ENCODE peak calls at places on chromosomes 6 and 20, in seven cellular contexts. One of them, this sample, is unnamed.

GRCh38 chr6:150312395-150312794 is 56.4 kb upstream of the IYD start:
- DNase-seq in stomach: no peak
- DNase-seq in cardiac fibroblast: no peak
- DNase-seq in PC-9: peak
- DNase-seq in tibial artery: no peak
- DNase-seq in psoas muscle: no peak
- DNase-seq in AG04450: no peak
- DNase-seq in this sample: no peak

GRCh38 chr20:21719592-21720214 is 14.2 kb downstream of the PAX1 start:
- DNase-seq in tibial artery: peak
- DNase-seq in PC-9: peak
- DNase-seq in cardiac fibroblast: peak
- DNase-seq in psoas muscle: no peak
- DNase-seq in AG04450: peak
- DNase-seq in stomach: peak
- DNase-seq in this sample: peak

GRCh38 chr6:157223021-157223430 is 100.3 kb downstream of the TMEM242 start:
- DNase-seq in PC-9: no peak
- DNase-seq in psoas muscle: no peak
- DNase-seq in stomach: no peak
- DNase-seq in cardiac fibroblast: no peak
- DNase-seq in tibial artery: no peak
- DNase-seq in AG04450: no peak
- DNase-seq in this sample: no peak

GRCh38 chr20:62282877-62283503 is 19.8 kb upstream of the ADRM1 start:
- DNase-seq in AG04450: no peak
- DNase-seq in PC-9: no peak
- DNase-seq in stomach: no peak
- DNase-seq in tibial artery: no peak
- DNase-seq in cardiac fibroblast: no peak
- DNase-seq in psoas muscle: peak
- DNase-seq in this sample: no peak

GRCh38 chr6:148893481-148893880 is 146.7 kb downstream of the UST start:
- DNase-seq in PC-9: no peak
- DNase-seq in AG04450: no peak
- DNase-seq in stomach: no peak
- DNase-seq in tibial artery: no peak
- DNase-seq in psoas muscle: no peak
- DNase-seq in cardiac fibroblast: no peak
- DNase-seq in this sample: no peak

GRCh38 chr20:45098096-45098773 is 2.7 kb downstream of the KCNS1 start:
- DNase-seq in PC-9: no peak
- DNase-seq in cardiac fibroblast: peak
- DNase-seq in psoas muscle: no peak
- DNase-seq in stomach: peak
- DNase-seq in AG04450: no peak
- DNase-seq in tibial artery: no peak
- DNase-seq in this sample: peak

GRCh38 chr6:24891004-24891403 is 44.8 kb downstream of the RIPOR2 start:
- DNase-seq in PC-9: no peak
- DNase-seq in stomach: no peak
- DNase-seq in AG04450: no peak
- DNase-seq in psoas muscle: no peak
- DNase-seq in cardiac fibroblast: no peak
- DNase-seq in tibial artery: no peak
- DNase-seq in this sample: no peak

GRCh38 chr6:39072830-39073229 is 24.2 kb downstream of the GLP1R start:
- DNase-seq in stomach: peak
- DNase-seq in tibial artery: no peak
- DNase-seq in cardiac fibroblast: no peak
- DNase-seq in AG04450: no peak
- DNase-seq in psoas muscle: no peak
- DNase-seq in PC-9: no peak
- DNase-seq in this sample: no peak

GRCh38 chr6:38259736-38260135 is 380.0 kb downstream of the BTBD9 start:
- DNase-seq in stomach: no peak
- DNase-seq in PC-9: peak
- DNase-seq in tibial artery: no peak
- DNase-seq in psoas muscle: no peak
- DNase-seq in cardiac fibroblast: peak
- DNase-seq in AG04450: no peak
- DNase-seq in this sample: peak

GRCh38 chr6:10205120-10205519 is 209.8 kb downstream of the TFAP2A start:
- DNase-seq in PC-9: no peak
- DNase-seq in psoas muscle: no peak
- DNase-seq in tibial artery: no peak
- DNase-seq in AG04450: no peak
- DNase-seq in cardiac fibroblast: no peak
- DNase-seq in stomach: no peak
- DNase-seq in this sample: no peak

GRCh38 chr6:1485678-1486077 is 96.3 kb downstream of the FOXF2 start:
- DNase-seq in PC-9: peak
- DNase-seq in tibial artery: no peak
- DNase-seq in stomach: no peak
- DNase-seq in cardiac fibroblast: peak
- DNase-seq in psoas muscle: no peak
- DNase-seq in AG04450: peak
- DNase-seq in this sample: peak

GRCh38 chr6:44858998-44859397 is 469.1 kb upstream of the RUNX2 start:
- DNase-seq in tibial artery: no peak
- DNase-seq in PC-9: no peak
- DNase-seq in AG04450: no peak
- DNase-seq in psoas muscle: no peak
- DNase-seq in cardiac fibroblast: peak
- DNase-seq in stomach: no peak
- DNase-seq in this sample: peak
- TF ChIP-seq CTCF in tibial artery: no peak
- TF ChIP-seq CTCF in PC-9: no peak
- TF ChIP-seq CTCF in AG04450: no peak
- TF ChIP-seq CTCF in psoas muscle: no peak
- TF ChIP-seq CTCF in cardiac fibroblast: peak
- TF ChIP-seq CTCF in stomach: no peak
- TF ChIP-seq CTCF in this sample: peak

GRCh38 chr20:10603971-10604864 is 69.6 kb downstream of the JAG1 start:
- DNase-seq in PC-9: peak
- DNase-seq in stomach: no peak
- DNase-seq in psoas muscle: peak
- DNase-seq in cardiac fibroblast: peak
- DNase-seq in tibial artery: peak
- DNase-seq in AG04450: peak
- DNase-seq in this sample: peak
- H3K4me3 ChIP-seq in PC-9: no peak
- H3K4me3 ChIP-seq in stomach: no peak
- H3K4me3 ChIP-seq in psoas muscle: no peak
- H3K4me3 ChIP-seq in cardiac fibroblast: peak
- H3K4me3 ChIP-seq in tibial artery: peak
- H3K4me3 ChIP-seq in AG04450: no peak
- H3K4me3 ChIP-seq in this sample: peak

GRCh38 chr20:23048283-23049200 is 930 bp downstream of the THBD start:
- DNase-seq in stomach: peak
- DNase-seq in psoas muscle: peak
- DNase-seq in AG04450: no peak
- DNase-seq in tibial artery: peak
- DNase-seq in PC-9: no peak
- DNase-seq in cardiac fibroblast: peak
- DNase-seq in this sample: peak
- TF ChIP-seq CTCF in stomach: peak
- TF ChIP-seq CTCF in psoas muscle: peak
- TF ChIP-seq CTCF in AG04450: peak
- TF ChIP-seq CTCF in tibial artery: peak
- TF ChIP-seq CTCF in PC-9: peak
- TF ChIP-seq CTCF in cardiac fibroblast: peak
- TF ChIP-seq CTCF in this sample: peak

DNA sequence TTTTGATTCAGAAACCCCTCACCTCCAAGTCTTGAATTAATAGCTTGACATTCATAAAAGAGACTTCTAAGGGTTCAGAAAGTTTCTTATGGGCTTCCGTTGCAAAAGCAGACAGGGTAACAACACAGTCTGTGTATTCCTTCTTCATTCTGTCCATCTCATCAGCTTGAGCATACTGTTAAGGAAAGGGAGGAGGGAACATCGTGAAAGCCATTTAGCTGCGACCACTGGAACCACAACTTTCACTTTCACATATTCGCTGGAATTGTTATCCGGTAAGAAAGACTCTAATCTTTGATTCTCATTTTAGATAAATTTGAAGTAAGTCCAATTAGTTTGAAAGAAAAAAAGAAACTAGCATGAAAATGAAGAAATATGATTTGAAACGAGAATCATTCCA is 174.4 kb downstream of the SYNE1 start:
- DNase-seq in AG04450: no peak
- DNase-seq in cardiac fibroblast: no peak
- DNase-seq in tibial artery: no peak
- DNase-seq in stomach: no peak
- DNase-seq in PC-9: no peak
- DNase-seq in psoas muscle: no peak
- DNase-seq in this sample: no peak
- H3K4me3 ChIP-seq in AG04450: peak
- H3K4me3 ChIP-seq in cardiac fibroblast: no peak
- H3K4me3 ChIP-seq in tibial artery: peak
- H3K4me3 ChIP-seq in stomach: peak
- H3K4me3 ChIP-seq in PC-9: no peak
- H3K4me3 ChIP-seq in psoas muscle: peak
- H3K4me3 ChIP-seq in this sample: no peak

GRCh38 chr6:86508230-86508629 is 429.1 kb upstream of the HTR1E start:
- DNase-seq in tibial artery: no peak
- DNase-seq in AG04450: no peak
- DNase-seq in stomach: no peak
- DNase-seq in cardiac fibroblast: no peak
- DNase-seq in PC-9: no peak
- DNase-seq in psoas muscle: no peak
- DNase-seq in this sample: no peak
- TF ChIP-seq CTCF in tibial artery: no peak
- TF ChIP-seq CTCF in AG04450: no peak
- TF ChIP-seq CTCF in stomach: no peak
- TF ChIP-seq CTCF in cardiac fibroblast: no peak
- TF ChIP-seq CTCF in PC-9: no peak
- TF ChIP-seq CTCF in psoas muscle: no peak
- TF ChIP-seq CTCF in this sample: no peak

DNA sequence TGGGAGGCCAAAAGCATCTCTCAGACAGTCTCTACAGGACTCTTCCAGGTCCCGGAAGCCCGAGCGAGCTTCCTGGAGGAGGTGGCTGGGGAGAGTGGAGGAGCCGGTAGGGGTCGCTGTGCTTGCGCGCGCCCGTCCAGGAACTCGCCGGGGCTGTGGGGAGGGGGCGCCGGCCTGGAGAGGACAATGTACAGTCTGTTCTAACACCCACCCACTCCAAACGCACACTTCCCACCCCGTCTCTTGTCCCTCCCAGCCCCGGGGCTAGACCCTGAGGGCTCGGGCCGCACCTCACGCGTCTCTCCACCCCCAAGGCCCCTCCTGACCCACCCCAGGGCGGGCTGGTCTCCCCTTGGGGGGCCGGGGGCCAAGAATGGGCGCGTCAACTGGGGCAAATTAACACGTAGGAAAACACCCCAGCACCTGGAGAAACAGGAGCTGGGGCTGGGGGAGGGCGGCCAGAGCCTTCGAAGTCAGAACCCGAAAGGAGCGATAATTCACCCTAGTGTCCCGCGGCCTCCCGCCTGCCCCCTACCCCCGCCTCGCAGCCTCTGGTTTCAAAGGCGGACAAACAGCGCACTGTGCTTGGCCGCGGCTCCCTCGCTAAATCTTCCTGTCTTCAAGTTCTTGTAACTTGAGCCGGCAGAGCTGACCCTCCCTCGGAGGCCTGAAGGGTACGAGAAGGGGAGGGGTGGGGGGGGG is 103.2 kb upstream of the FOXP4 start:
- DNase-seq in stomach: peak
- DNase-seq in PC-9: no peak
- DNase-seq in cardiac fibroblast: no peak
- DNase-seq in psoas muscle: peak
- DNase-seq in tibial artery: peak
- DNase-seq in AG04450: no peak
- DNase-seq in this sample: peak
- H3K4me3 ChIP-seq in stomach: peak
- H3K4me3 ChIP-seq in PC-9: no peak
- H3K4me3 ChIP-seq in cardiac fibroblast: no peak
- H3K4me3 ChIP-seq in psoas muscle: peak
- H3K4me3 ChIP-seq in tibial artery: peak
- H3K4me3 ChIP-seq in AG04450: peak
- H3K4me3 ChIP-seq in this sample: peak

This sample was measured in choroid plexus epithelial cell.